ENCODE peak calls at places on chromosomes 7 and 10, in five cellular contexts. One of them, this sample, is unnamed.

GRCh38 chr10:69217119-69217754 is 2.9 kb upstream of the HKDC1 start:
- DNase-seq in AG20443: peak
- DNase-seq in CD4-positive, alpha-beta T cell: no peak
- DNase-seq in SK-MEL-5: peak
- DNase-seq in bronchial epithelial cell: peak
- DNase-seq in this sample: no peak

GRCh38 chr7:151883872-151884271 is 7.0 kb upstream of the PRKAG2 start:
- DNase-seq in AG20443: no peak
- DNase-seq in CD4-positive, alpha-beta T cell: no peak
- DNase-seq in SK-MEL-5: no peak
- DNase-seq in bronchial epithelial cell: no peak
- DNase-seq in this sample: no peak

GRCh38 chr7:45617166-45617565 is 43.0 kb downstream of the ADCY1 start:
- DNase-seq in AG20443: no peak
- DNase-seq in CD4-positive, alpha-beta T cell: no peak
- DNase-seq in SK-MEL-5: peak
- DNase-seq in bronchial epithelial cell: no peak
- DNase-seq in this sample: no peak

GRCh38 chr7:139635521-139636240 is 112.2 kb downstream of the CLEC2L start:
- DNase-seq in AG20443: no peak
- DNase-seq in CD4-positive, alpha-beta T cell: peak
- DNase-seq in SK-MEL-5: no peak
- DNase-seq in bronchial epithelial cell: no peak
- DNase-seq in this sample: peak

GRCh38 chr10:6054884-6055283 is 7.3 kb downstream of the IL2RA start:
- DNase-seq in AG20443: no peak
- DNase-seq in CD4-positive, alpha-beta T cell: no peak
- DNase-seq in SK-MEL-5: no peak
- DNase-seq in bronchial epithelial cell: no peak
- DNase-seq in this sample: no peak

GRCh38 chr7:20466425-20467125 is 135.9 kb downstream of the ITGB8 start:
- DNase-seq in AG20443: no peak
- DNase-seq in CD4-positive, alpha-beta T cell: no peak
- DNase-seq in SK-MEL-5: no peak
- DNase-seq in bronchial epithelial cell: no peak
- DNase-seq in this sample: no peak

GRCh38 chr7:15561840-15562239 is at the start of gene AGMO:
- DNase-seq in AG20443: no peak
- DNase-seq in CD4-positive, alpha-beta T cell: no peak
- DNase-seq in SK-MEL-5: peak
- DNase-seq in bronchial epithelial cell: peak
- DNase-seq in this sample: no peak

GRCh38 chr7:102268635-102269034 is 18.0 kb upstream of the SH2B2 start:
- DNase-seq in AG20443: no peak
- DNase-seq in CD4-positive, alpha-beta T cell: no peak
- DNase-seq in SK-MEL-5: no peak
- DNase-seq in bronchial epithelial cell: no peak
- DNase-seq in this sample: no peak

GRCh38 chr10:35910234-35910633 is 268.1 kb upstream of the FZD8 start:
- DNase-seq in AG20443: peak
- DNase-seq in CD4-positive, alpha-beta T cell: no peak
- DNase-seq in SK-MEL-5: no peak
- DNase-seq in bronchial epithelial cell: peak
- DNase-seq in this sample: no peak

GRCh38 chr10:127145173-127145572 is 51.2 kb downstream of the INSYN2A start:
- DNase-seq in AG20443: peak
- DNase-seq in CD4-positive, alpha-beta T cell: no peak
- DNase-seq in SK-MEL-5: no peak
- DNase-seq in bronchial epithelial cell: peak
- DNase-seq in this sample: no peak

This sample was measured in effector memory CD8-positive, alpha-beta T cell.